ENCODE peak calls at places on chromosomes 3 and 15, in ten cellular contexts. One of them, this sample, is unnamed.

GRCh38 chr3:26460975-26461374 is 161.6 kb upstream of the LRRC3B start:
- DNase-seq in MM.1S: no peak
- DNase-seq in hepatocyte: no peak
- DNase-seq in nephron progenitor cell: no peak
- DNase-seq in AG10803: no peak
- DNase-seq in BE2C: no peak
- DNase-seq in breast epithelium: no peak
- DNase-seq in left ventricle myocardium inferior: no peak
- DNase-seq in vagina: no peak
- DNase-seq in CD4-positive, alpha-beta T cell: no peak
- DNase-seq in this sample: no peak

GRCh38 chr3:64935995-64936394 is 248.2 kb upstream of the ADAMTS9 start:
- DNase-seq in breast epithelium: no peak
- DNase-seq in left ventricle myocardium inferior: no peak
- DNase-seq in nephron progenitor cell: no peak
- DNase-seq in MM.1S: no peak
- DNase-seq in AG10803: no peak
- DNase-seq in hepatocyte: no peak
- DNase-seq in vagina: no peak
- DNase-seq in CD4-positive, alpha-beta T cell: no peak
- DNase-seq in BE2C: no peak
- DNase-seq in this sample: no peak

GRCh38 chr3:141486735-141487418 is at the start of gene RASA2:
- DNase-seq in AG10803: peak
- DNase-seq in left ventricle myocardium inferior: peak
- DNase-seq in breast epithelium: peak
- DNase-seq in CD4-positive, alpha-beta T cell: peak
- DNase-seq in nephron progenitor cell: peak
- DNase-seq in BE2C: peak
- DNase-seq in vagina: no peak
- DNase-seq in hepatocyte: peak
- DNase-seq in MM.1S: peak
- DNase-seq in this sample: peak

GRCh38 chr3:160756907-160757623 is 1.0 kb downstream of the PPM1L start:
- DNase-seq in nephron progenitor cell: peak
- DNase-seq in AG10803: no peak
- DNase-seq in left ventricle myocardium inferior: peak
- DNase-seq in hepatocyte: peak
- DNase-seq in MM.1S: no peak
- DNase-seq in vagina: no peak
- DNase-seq in BE2C: peak
- DNase-seq in CD4-positive, alpha-beta T cell: no peak
- DNase-seq in breast epithelium: no peak
- DNase-seq in this sample: no peak

GRCh38 chr15:60389261-60390077 is 8.3 kb downstream of the ANXA2 start:
- DNase-seq in CD4-positive, alpha-beta T cell: no peak
- DNase-seq in BE2C: no peak
- DNase-seq in MM.1S: peak
- DNase-seq in left ventricle myocardium inferior: no peak
- DNase-seq in AG10803: peak
- DNase-seq in vagina: no peak
- DNase-seq in hepatocyte: no peak
- DNase-seq in nephron progenitor cell: no peak
- DNase-seq in breast epithelium: no peak
- DNase-seq in this sample: no peak

GRCh38 chr3:45123841-45124269 is 22.3 kb downstream of the CDCP1 start:
- DNase-seq in MM.1S: no peak
- DNase-seq in CD4-positive, alpha-beta T cell: no peak
- DNase-seq in BE2C: no peak
- DNase-seq in vagina: no peak
- DNase-seq in hepatocyte: peak
- DNase-seq in nephron progenitor cell: no peak
- DNase-seq in left ventricle myocardium inferior: no peak
- DNase-seq in breast epithelium: no peak
- DNase-seq in AG10803: peak
- DNase-seq in this sample: no peak

GRCh38 chr15:69474846-69475455 is 22.3 kb downstream of the RPLP1 start:
- DNase-seq in CD4-positive, alpha-beta T cell: no peak
- DNase-seq in hepatocyte: no peak
- DNase-seq in AG10803: no peak
- DNase-seq in nephron progenitor cell: no peak
- DNase-seq in breast epithelium: peak
- DNase-seq in vagina: no peak
- DNase-seq in left ventricle myocardium inferior: no peak
- DNase-seq in BE2C: no peak
- DNase-seq in MM.1S: no peak
- DNase-seq in this sample: no peak

GRCh38 chr3:29642393-29643033 is 361.6 kb downstream of the RBMS3 start:
- DNase-seq in hepatocyte: peak
- DNase-seq in vagina: no peak
- DNase-seq in MM.1S: no peak
- DNase-seq in AG10803: peak
- DNase-seq in breast epithelium: no peak
- DNase-seq in left ventricle myocardium inferior: no peak
- DNase-seq in nephron progenitor cell: no peak
- DNase-seq in BE2C: peak
- DNase-seq in CD4-positive, alpha-beta T cell: no peak
- DNase-seq in this sample: no peak

GRCh38 chr15:79179108-79179561 is 88.6 kb upstream of the RASGRF1 start:
- DNase-seq in nephron progenitor cell: no peak
- DNase-seq in vagina: no peak
- DNase-seq in left ventricle myocardium inferior: no peak
- DNase-seq in hepatocyte: peak
- DNase-seq in MM.1S: no peak
- DNase-seq in breast epithelium: no peak
- DNase-seq in CD4-positive, alpha-beta T cell: no peak
- DNase-seq in AG10803: no peak
- DNase-seq in BE2C: peak
- DNase-seq in this sample: no peak

GRCh38 chr15:68364660-68365035 is 67.3 kb downstream of the ITGA11 start:
- DNase-seq in MM.1S: no peak
- DNase-seq in CD4-positive, alpha-beta T cell: no peak
- DNase-seq in BE2C: no peak
- DNase-seq in breast epithelium: no peak
- DNase-seq in nephron progenitor cell: no peak
- DNase-seq in AG10803: no peak
- DNase-seq in vagina: no peak
- DNase-seq in left ventricle myocardium inferior: no peak
- DNase-seq in hepatocyte: no peak
- DNase-seq in this sample: no peak

GRCh38 chr3:13111874-13112520 is 38.8 kb upstream of the IQSEC1 start:
- DNase-seq in left ventricle myocardium inferior: no peak
- DNase-seq in BE2C: no peak
- DNase-seq in AG10803: no peak
- DNase-seq in MM.1S: no peak
- DNase-seq in hepatocyte: no peak
- DNase-seq in nephron progenitor cell: no peak
- DNase-seq in vagina: no peak
- DNase-seq in CD4-positive, alpha-beta T cell: no peak
- DNase-seq in breast epithelium: no peak
- DNase-seq in this sample: no peak

GRCh38 chr15:41337631-41338522 is 5.2 kb downstream of the NUSAP1 start:
- DNase-seq in BE2C: no peak
- DNase-seq in vagina: no peak
- DNase-seq in AG10803: no peak
- DNase-seq in CD4-positive, alpha-beta T cell: no peak
- DNase-seq in hepatocyte: no peak
- DNase-seq in breast epithelium: no peak
- DNase-seq in left ventricle myocardium inferior: no peak
- DNase-seq in MM.1S: no peak
- DNase-seq in nephron progenitor cell: no peak
- DNase-seq in this sample: no peak

GRCh38 chr3:197682713-197683112 is 54.0 kb downstream of the RUBCN start:
- DNase-seq in MM.1S: no peak
- DNase-seq in BE2C: no peak
- DNase-seq in AG10803: no peak
- DNase-seq in nephron progenitor cell: no peak
- DNase-seq in hepatocyte: no peak
- DNase-seq in vagina: no peak
- DNase-seq in breast epithelium: no peak
- DNase-seq in CD4-positive, alpha-beta T cell: no peak
- DNase-seq in left ventricle myocardium inferior: no peak
- DNase-seq in this sample: no peak
- TF ChIP-seq CTCF in MM.1S: no peak
- TF ChIP-seq CTCF in BE2C: no peak
- TF ChIP-seq CTCF in AG10803: no peak
- TF ChIP-seq CTCF in nephron progenitor cell: no peak
- TF ChIP-seq CTCF in hepatocyte: no peak
- TF ChIP-seq CTCF in vagina: no peak
- TF ChIP-seq CTCF in breast epithelium: no peak
- TF ChIP-seq CTCF in CD4-positive, alpha-beta T cell: no peak
- TF ChIP-seq CTCF in left ventricle myocardium inferior: no peak
- TF ChIP-seq CTCF in this sample: no peak

GRCh38 chr3:85141-85540 is 111.4 kb upstream of the CHL1 start:
- DNase-seq in vagina: no peak
- DNase-seq in AG10803: no peak
- DNase-seq in CD4-positive, alpha-beta T cell: no peak
- DNase-seq in breast epithelium: no peak
- DNase-seq in BE2C: peak
- DNase-seq in nephron progenitor cell: no peak
- DNase-seq in left ventricle myocardium inferior: no peak
- DNase-seq in MM.1S: no peak
- DNase-seq in hepatocyte: no peak
- DNase-seq in this sample: no peak

GRCh38 chr3:79538-79937 is 117.0 kb upstream of the CHL1 start:
- DNase-seq in MM.1S: no peak
- DNase-seq in AG10803: no peak
- DNase-seq in vagina: no peak
- DNase-seq in breast epithelium: no peak
- DNase-seq in left ventricle myocardium inferior: no peak
- DNase-seq in nephron progenitor cell: no peak
- DNase-seq in BE2C: no peak
- DNase-seq in CD4-positive, alpha-beta T cell: no peak
- DNase-seq in hepatocyte: no peak
- DNase-seq in this sample: no peak

DNA sequence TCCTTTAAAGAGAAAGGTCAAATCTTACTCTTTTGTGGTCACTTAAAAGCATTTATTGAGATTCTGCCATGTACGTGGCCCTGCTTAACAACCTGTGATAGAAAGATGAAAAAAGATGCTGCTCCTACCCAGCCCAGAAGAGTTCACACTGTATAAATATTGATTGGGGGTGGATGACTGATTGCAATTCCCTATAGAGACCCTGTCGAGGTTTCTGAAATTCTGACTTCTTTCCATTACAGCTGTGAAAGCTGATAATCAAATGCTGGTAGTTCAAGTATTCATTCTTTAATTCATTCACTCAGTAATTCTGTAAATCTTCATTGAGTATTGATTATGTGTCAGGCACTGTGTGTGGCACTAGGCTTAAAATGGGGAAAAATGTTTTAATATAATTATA is 114.0 kb upstream of the CHL1 start:
- DNase-seq in vagina: no peak
- DNase-seq in BE2C: no peak
- DNase-seq in nephron progenitor cell: no peak
- DNase-seq in CD4-positive, alpha-beta T cell: no peak
- DNase-seq in hepatocyte: no peak
- DNase-seq in MM.1S: no peak
- DNase-seq in AG10803: no peak
- DNase-seq in left ventricle myocardium inferior: no peak
- DNase-seq in breast epithelium: no peak
- DNase-seq in this sample: no peak
- TF ChIP-seq CTCF in vagina: no peak
- TF ChIP-seq CTCF in BE2C: no peak
- TF ChIP-seq CTCF in nephron progenitor cell: no peak
- TF ChIP-seq CTCF in CD4-positive, alpha-beta T cell: no peak
- TF ChIP-seq CTCF in hepatocyte: no peak
- TF ChIP-seq CTCF in MM.1S: no peak
- TF ChIP-seq CTCF in AG10803: no peak
- TF ChIP-seq CTCF in left ventricle myocardium inferior: no peak
- TF ChIP-seq CTCF in breast epithelium: no peak
- TF ChIP-seq CTCF in this sample: no peak

DNA sequence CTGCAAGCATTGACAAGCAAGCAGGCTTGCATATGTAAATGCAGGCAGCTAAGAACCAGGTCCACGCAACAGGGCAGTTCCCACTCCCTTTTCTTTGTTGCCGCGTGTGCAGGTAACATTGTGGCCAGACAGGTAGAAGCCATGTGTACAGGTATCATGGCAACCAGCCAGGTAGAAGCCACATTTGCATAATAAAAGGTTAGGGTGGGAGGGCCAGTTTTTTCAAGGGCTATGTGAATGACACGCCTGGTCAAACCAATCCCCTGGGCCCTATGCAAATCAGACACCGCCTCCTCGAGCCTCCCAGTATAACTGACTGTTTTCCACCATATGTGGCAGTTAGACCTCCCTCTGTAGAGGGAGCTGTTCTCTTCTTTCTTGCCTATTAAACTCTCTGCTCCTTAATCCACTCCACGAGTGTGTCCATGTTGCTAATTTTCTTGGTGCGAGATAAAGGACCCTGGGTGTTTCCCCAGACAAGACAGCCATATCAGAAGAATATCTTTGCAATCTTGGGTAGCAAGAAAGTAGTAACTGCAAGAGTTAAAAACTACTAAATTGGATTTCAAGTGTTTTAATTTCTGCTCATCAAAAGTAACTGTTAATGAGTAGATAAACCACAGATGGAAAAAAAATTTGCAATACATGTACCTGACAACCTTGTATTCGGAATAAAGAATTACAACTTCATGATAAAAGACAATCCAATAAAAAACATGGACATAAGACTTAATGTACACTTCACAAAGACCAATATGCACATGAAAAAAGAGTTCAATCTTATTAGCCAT is 21.8 kb downstream of the PCOLCE2 start:
- DNase-seq in MM.1S: peak
- DNase-seq in nephron progenitor cell: no peak
- DNase-seq in BE2C: peak
- DNase-seq in AG10803: no peak
- DNase-seq in CD4-positive, alpha-beta T cell: no peak
- DNase-seq in vagina: no peak
- DNase-seq in hepatocyte: peak
- DNase-seq in left ventricle myocardium inferior: no peak
- DNase-seq in breast epithelium: no peak
- DNase-seq in this sample: no peak
- TF ChIP-seq CTCF in MM.1S: peak
- TF ChIP-seq CTCF in nephron progenitor cell: no peak
- TF ChIP-seq CTCF in BE2C: peak
- TF ChIP-seq CTCF in AG10803: no peak
- TF ChIP-seq CTCF in CD4-positive, alpha-beta T cell: no peak
- TF ChIP-seq CTCF in vagina: no peak
- TF ChIP-seq CTCF in hepatocyte: peak
- TF ChIP-seq CTCF in left ventricle myocardium inferior: no peak
- TF ChIP-seq CTCF in breast epithelium: no peak
- TF ChIP-seq CTCF in this sample: no peak

GRCh38 chr15:81814882-81815455 is 230.8 kb downstream of the MEX3B start:
- DNase-seq in BE2C: no peak
- DNase-seq in MM.1S: no peak
- DNase-seq in vagina: no peak
- DNase-seq in CD4-positive, alpha-beta T cell: no peak
- DNase-seq in left ventricle myocardium inferior: no peak
- DNase-seq in breast epithelium: no peak
- DNase-seq in hepatocyte: peak
- DNase-seq in nephron progenitor cell: no peak
- DNase-seq in AG10803: no peak
- DNase-seq in this sample: no peak

GRCh38 chr15:81813215-81813614 is 232.6 kb downstream of the MEX3B start:
- DNase-seq in hepatocyte: peak
- DNase-seq in vagina: no peak
- DNase-seq in left ventricle myocardium inferior: no peak
- DNase-seq in MM.1S: peak
- DNase-seq in nephron progenitor cell: no peak
- DNase-seq in CD4-positive, alpha-beta T cell: no peak
- DNase-seq in breast epithelium: no peak
- DNase-seq in AG10803: no peak
- DNase-seq in BE2C: no peak
- DNase-seq in this sample: no peak

GRCh38 chr15:81809543-81809942 is 236.3 kb downstream of the MEX3B start:
- DNase-seq in AG10803: peak
- DNase-seq in left ventricle myocardium inferior: no peak
- DNase-seq in breast epithelium: no peak
- DNase-seq in nephron progenitor cell: no peak
- DNase-seq in CD4-positive, alpha-beta T cell: no peak
- DNase-seq in BE2C: peak
- DNase-seq in MM.1S: peak
- DNase-seq in vagina: no peak
- DNase-seq in hepatocyte: peak
- DNase-seq in this sample: no peak
- TF ChIP-seq CTCF in AG10803: no peak
- TF ChIP-seq CTCF in left ventricle myocardium inferior: peak
- TF ChIP-seq CTCF in breast epithelium: no peak
- TF ChIP-seq CTCF in nephron progenitor cell: peak
- TF ChIP-seq CTCF in CD4-positive, alpha-beta T cell: no peak
- TF ChIP-seq CTCF in BE2C: peak
- TF ChIP-seq CTCF in MM.1S: peak
- TF ChIP-seq CTCF in vagina: no peak
- TF ChIP-seq CTCF in hepatocyte: peak
- TF ChIP-seq CTCF in this sample: no peak